ENCODE peak calls at places on chromosomes 16 and 17, in six cellular contexts. J, A, M, B, F and T are unnamed samples.

GRCh38 chr17:72462814-72463213 is 342.0 kb downstream of the SOX9 start:
- DNase-seq in J (no peak), A (no peak), M (no peak), B (no peak), F (no peak), T (no peak)

GRCh38 chr17:3976675-3977171 is 12.5 kb upstream of the ATP2A3 start:
- DNase-seq in J (peak; percentile 93), A (no peak), M (no peak), B (no peak), F (no peak), T (peak; percentile 94)

GRCh38 chr17:81164464-81165245 is 652 bp upstream of the PVALEF start:
- DNase-seq in J (no peak), A (no peak), M (no peak), B (no peak), F (no peak), T (no peak)

GRCh38 chr16:29170393-29171239 is 185.8 kb downstream of the LAT start:
- DNase-seq in J (no peak), A (no peak), M (no peak), B (no peak), F (no peak), T (no peak)

GRCh38 chr16:6482861-6483530 is 849.6 kb upstream of the RBFOX1 start:
- DNase-seq in J (no peak), A (no peak), M (no peak), B (no peak), F (no peak), T (peak; percentile 28)

GRCh38 chr16:3960049-3960809 is 79.7 kb upstream of the CREBBP start:
- DNase-seq in J (no peak), A (no peak), M (peak; percentile 63), B (no peak), F (no peak), T (no peak)

GRCh38 chr17:58242171-58242784 is 3.9 kb downstream of the LPO start:
- DNase-seq in J (no peak), A (no peak), M (no peak), B (no peak), F (no peak), T (no peak)

GRCh38 chr17:45277992-45278391 is 16.1 kb upstream of the SPATA32 start:
- DNase-seq in J (no peak), A (no peak), M (no peak), B (no peak), F (no peak), T (no peak)

GRCh38 chr16:20857281-20857680 is 42.9 kb downstream of the DCUN1D3 start:
- DNase-seq in J (no peak), A (no peak), M (no peak), B (no peak), F (no peak), T (no peak)

GRCh38 chr17:8073627-8074485 is 13.7 kb downstream of the ALOX12B start:
- DNase-seq in J (peak; percentile 79), A (no peak), M (peak; percentile 91), B (peak; percentile 75), F (peak; percentile 44), T (peak; percentile 86)

GRCh38 chr16:89711601-89712475 is 8.9 kb downstream of the VPS9D1 start:
- DNase-seq in J (peak; percentile 74), A (no peak), M (peak; percentile 94), B (peak; percentile 81), F (peak; percentile 73), T (peak; percentile 73)

DNA sequence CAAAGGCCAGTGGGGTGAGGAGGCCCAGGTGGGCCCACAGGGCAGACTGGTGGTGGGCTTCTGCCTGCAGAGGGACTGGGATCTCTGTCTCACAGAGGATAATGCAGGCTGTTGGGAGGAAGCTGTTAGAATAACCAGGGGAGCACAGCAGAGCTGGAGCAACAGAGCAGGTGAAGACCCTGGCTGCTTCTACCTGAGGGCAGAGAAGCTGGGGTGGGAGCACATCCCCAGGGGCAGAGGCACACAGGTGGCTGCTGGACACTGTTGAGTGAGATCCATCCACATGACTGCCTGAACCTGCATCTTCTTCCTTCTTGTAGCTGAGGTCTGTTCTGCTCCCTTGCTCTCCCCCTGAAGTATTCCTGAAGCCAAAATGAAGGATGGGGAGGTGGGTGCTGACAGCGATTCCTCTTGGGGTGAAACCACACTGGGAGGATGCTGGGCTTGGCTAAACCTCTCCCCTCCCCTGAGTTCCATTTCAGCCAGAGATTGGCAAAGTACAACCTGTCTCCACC is 1725.0 kb downstream of the TP53TG3F start:
- DNase-seq in J (no peak), A (no peak), M (no peak), B (no peak), F (no peak), T (no peak)
- H3K9me3 ChIP-seq in J (no peaks in the 10 kb centered on the region), A (no peaks in the 10 kb centered on the region), M (no peaks in the 10 kb centered on the region), B (peaks cover 12% of the 10 kb centered on the region), F (no peaks in the 10 kb centered on the region), T (peaks cover 67% of the 10 kb centered on the region)

GRCh38 chr16:48590476-48590875 is 19.5 kb downstream of the N4BP1 start:
- DNase-seq in J (no peak), A (no peak), M (no peak), B (no peak), F (no peak), T (no peak)
- H3K9me3 ChIP-seq in J (peaks cover 4% of the 10 kb centered on the region), A (no peaks in the 10 kb centered on the region), M (peaks cover 25% of the 10 kb centered on the region), B (peaks cover 59% of the 10 kb centered on the region), F (peaks cover 23% of the 10 kb centered on the region), T (peaks cover 19% of the 10 kb centered on the region)

GRCh38 chr17:66934040-66934439 is 30.5 kb upstream of the CACNG4 start:
- DNase-seq in J (no peak), A (no peak), M (no peak), B (no peak), F (no peak), T (no peak)
- H3K9me3 ChIP-seq in J (no peaks in the 10 kb centered on the region), A (no peaks in the 10 kb centered on the region), M (peaks cover 7% of the 10 kb centered on the region), B (peaks cover 5% of the 10 kb centered on the region), F (no peaks in the 10 kb centered on the region), T (no peaks in the 10 kb centered on the region)

GRCh38 chr16:35747658-35748455 is 2288.4 kb downstream of the TP53TG3F start:
- DNase-seq in J (no peak), A (no peak), M (no peak), B (no peak), F (no peak), T (no peak)

GRCh38 chr16:35750701-35751104 is 2291.3 kb downstream of the TP53TG3F start:
- DNase-seq in J (no peak), A (no peak), M (no peak), B (no peak), F (no peak), T (peak; percentile 14)

GRCh38 chr16:35748621-35749252 is 2289.3 kb downstream of the TP53TG3F start:
- DNase-seq in J (no peak), A (no peak), M (no peak), B (no peak), F (no peak), T (no peak)

GRCh38 chr16:35750157-35750689 is 2290.8 kb downstream of the TP53TG3F start:
- DNase-seq in J (no peak), A (no peak), M (no peak), B (no peak), F (no peak), T (no peak)

GRCh38 chr16:35749253-35750141 is 2290.1 kb downstream of the TP53TG3F start:
- DNase-seq in J (no peak), A (no peak), M (no peak), B (no peak), F (no peak), T (no peak)
- H3K9me3 ChIP-seq in J (peaks cover 12% of the 10 kb centered on the region), A (no peaks in the 10 kb centered on the region), M (no peaks in the 10 kb centered on the region), B (peaks cover 68% of the 10 kb centered on the region), F (no peaks in the 10 kb centered on the region), T (peaks cover 95% of the 10 kb centered on the region)